ENCODE peak calls at places on chromosomes 13 and 19, in six cellular contexts. N is GM06990; H is cardiac muscle cell; O is Jurkat, Clone E6-1; T is adipocyte; R is fibroblast of villous mesenchyme. E is an unnamed sample.

GRCh38 chr19:37931941-37932655 is 25.1 kb downstream of the SIPA1L3 start:
- DNase-seq in N (peak; percentile 71), H (peak; percentile 63), O (no peak), T (peak; percentile 34), R (peak; percentile 34), E (no peak)

GRCh38 chr13:87954116-87954515 is 282.9 kb downstream of the SLITRK5 start:
- DNase-seq in N (no peak), H (peak; percentile 21), O (no peak), T (no peak), R (no peak), E (no peak)

GRCh38 chr13:22915442-22916082 is 265.2 kb upstream of the SGCG start:
- DNase-seq in N (peak; percentile 70), H (peak; percentile 71), O (peak; percentile 4), T (peak; percentile 49), R (peak; percentile 40), E (no peak)

GRCh38 chr13:83798731-83799130 is 83.5 kb downstream of the SLITRK1 start:
- DNase-seq in N (no peak), H (peak; percentile 12), O (no peak), T (peak; percentile 69), R (no peak), E (no peak)

GRCh38 chr13:72495681-72496080 is 231.7 kb downstream of the MZT1 start:
- DNase-seq in N (no peak), H (no peak), O (no peak), T (no peak), R (no peak), E (no peak)

GRCh38 chr19:43779820-43780219 is 953 bp downstream of the KCNN4 start:
- DNase-seq in N (no peak), H (no peak), O (peak; percentile 33), T (no peak), R (no peak), E (no peak)

GRCh38 chr13:33052446-33052845 is 36.2 kb downstream of the KL start:
- DNase-seq in N (no peak), H (peak; percentile 31), O (no peak), T (peak; percentile 75), R (peak; percentile 29), E (no peak)

GRCh38 chr13:114309086-114309485 is 5.2 kb upstream of the CHAMP1 start:
- DNase-seq in N (no peak), H (no peak), O (no peak), T (no peak), R (no peak), E (no peak)

GRCh38 chr19:35596366-35596999 is 10.5 kb downstream of the PMIS2 start:
- DNase-seq in N (peak; percentile 59), H (peak; percentile 10), O (peak; percentile 71), T (no peak), R (peak; percentile 7), E (no peak)

GRCh38 chr13:19150226-19150625 is 31.4 kb downstream of the TUBA3C start:
- DNase-seq in N (no peak), H (no peak), O (no peak), T (no peak), R (no peak), E (no peak)

GRCh38 chr13:49980266-49980665 is 16.6 kb upstream of the TRIM13 start:
- DNase-seq in N (no peak), H (peak; percentile 14), O (no peak), T (no peak), R (no peak), E (no peak)

GRCh38 chr19:32041681-32042292 is 303.6 kb upstream of the ZNF507 start:
- DNase-seq in N (no peak), H (peak; percentile 56), O (peak; percentile 36), T (peak; percentile 4), R (peak; percentile 30), E (no peak)

GRCh38 chr13:109989155-109989554 is 202.8 kb upstream of the IRS2 start:
- DNase-seq in N (no peak), H (peak; percentile 30), O (no peak), T (no peak), R (no peak), E (peak; percentile 37)

DNA sequence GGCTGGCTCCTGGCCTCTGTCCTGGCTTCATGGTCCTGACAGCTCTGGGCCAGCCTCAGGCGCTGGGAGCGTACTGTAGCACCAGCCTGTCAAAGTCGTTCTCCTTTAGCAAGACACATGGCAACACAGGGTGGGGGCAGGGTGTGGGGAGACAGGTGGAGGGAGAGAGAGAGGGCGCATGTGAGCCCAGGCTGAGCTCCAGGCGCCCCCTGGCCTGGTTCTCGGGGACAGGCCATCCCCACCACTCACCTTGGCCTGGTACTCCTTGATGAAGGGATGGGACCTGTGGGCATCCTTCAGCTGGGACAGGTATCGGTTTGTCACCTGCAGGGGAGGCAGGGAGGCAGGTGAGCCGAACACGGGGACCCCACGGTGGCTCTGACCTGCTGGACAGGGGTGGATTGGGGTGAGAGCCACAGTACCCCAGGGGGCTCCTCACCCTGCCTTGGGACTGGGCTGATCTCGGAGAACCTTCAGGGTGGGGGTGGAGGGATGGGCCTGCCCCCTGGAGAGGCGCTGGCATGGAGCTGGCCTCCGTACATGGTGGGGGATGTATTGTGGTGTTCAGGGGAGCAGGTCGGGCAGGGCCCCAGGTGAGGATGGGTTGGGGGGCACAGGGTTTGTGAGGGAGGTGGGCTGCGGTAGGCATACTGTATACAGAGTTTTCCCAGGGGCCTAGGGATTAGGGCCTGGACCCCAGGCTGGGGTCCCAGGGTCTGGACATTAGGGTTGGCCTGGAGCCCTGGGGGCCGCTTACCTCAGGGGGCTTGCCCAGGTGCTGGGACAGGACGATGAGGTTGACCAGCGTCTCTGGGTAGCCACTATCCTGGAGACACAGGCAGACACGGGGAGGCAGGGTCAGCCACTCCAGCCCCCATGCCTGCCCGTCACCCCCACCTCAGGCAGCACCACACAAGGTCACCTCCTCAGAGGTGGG is 3.9 kb upstream of the CERS1 start:
- DNase-seq in N (no peak), H (no peak), O (no peak), T (no peak), R (no peak), E (no peak)
- H3K4me3 ChIP-seq in N (no peak overlapping the region), H (no peak overlapping the region), O (no peak overlapping the region), T (no peak overlapping the region), R (no peak overlapping the region), E (no peak overlapping the region)

DNA sequence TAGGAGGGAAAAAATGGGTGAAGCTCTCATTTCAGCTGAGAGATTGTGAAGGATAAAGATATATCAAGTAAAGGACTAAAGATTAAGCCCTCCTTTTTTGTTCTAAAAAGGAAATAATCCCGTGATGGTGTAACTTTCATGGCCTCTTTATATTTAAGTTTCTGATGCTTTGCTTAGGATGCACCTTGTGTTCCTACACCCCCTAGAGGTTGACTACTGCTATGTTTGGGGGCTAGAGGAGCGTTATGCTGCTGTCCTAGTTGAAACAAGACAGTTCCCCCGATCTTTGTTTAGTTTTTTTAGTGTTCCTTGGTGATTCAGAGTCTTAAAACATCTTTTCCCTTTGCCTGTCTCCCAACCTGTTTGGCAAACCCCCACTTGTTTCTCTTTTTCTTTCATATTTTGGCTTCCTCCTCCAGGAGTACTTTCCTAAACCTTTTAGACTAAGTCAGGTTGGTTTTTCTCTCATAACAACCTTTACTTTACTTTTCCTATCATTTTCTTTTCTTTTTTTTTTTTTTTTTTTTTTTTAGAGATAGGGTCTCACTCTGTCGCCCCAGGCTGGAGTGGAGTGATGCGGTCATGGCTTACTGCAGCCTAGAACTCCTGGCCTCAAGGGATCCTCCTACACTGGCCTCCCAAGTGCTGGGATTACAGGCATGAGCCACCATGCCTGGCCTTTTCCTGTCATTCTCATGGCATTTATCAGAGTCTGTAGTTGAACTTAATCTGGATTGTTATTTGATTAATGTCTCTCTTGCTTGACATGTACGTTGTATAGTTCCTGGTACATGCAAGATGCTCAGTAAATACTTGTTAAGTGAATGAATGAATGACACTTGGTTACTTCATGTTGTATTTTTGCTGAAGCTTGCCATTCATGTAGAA is 2.8 kb downstream of the UBA2 start:
- DNase-seq in N (no peak), H (peak; percentile 68), O (peak; percentile 79), T (peak; percentile 59), R (peak; percentile 79), E (peak; percentile 6)
- H3K4me3 ChIP-seq in N (peak overlapping the region; percentile 9), H (no peak overlapping the region), O (no peak overlapping the region), T (peak overlapping the region; percentile 100), R (no peak overlapping the region), E (no peak overlapping the region)

DNA sequence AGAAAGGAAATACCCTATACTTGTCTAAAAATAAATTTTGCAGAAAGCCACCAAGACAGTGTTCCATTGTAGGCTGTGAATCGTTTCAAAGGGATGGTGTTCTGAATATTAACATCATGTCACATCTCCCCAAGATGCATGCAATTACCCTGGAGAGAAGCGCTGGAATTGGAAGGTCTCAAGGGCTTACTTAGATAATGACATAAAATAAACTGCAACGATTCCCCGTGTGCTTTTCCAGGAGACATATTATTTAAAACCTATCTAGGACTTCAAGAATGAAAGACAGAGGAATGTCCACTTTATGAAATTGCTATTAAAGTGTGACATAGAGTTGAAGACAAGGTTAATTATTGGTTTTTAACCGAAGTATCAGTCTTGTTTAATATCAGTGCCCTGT is 91.8 kb downstream of the EFNB2 start:
- DNase-seq in N (no peak), H (no peak), O (no peak), T (no peak), R (no peak), E (no peak)
- H3K4me3 ChIP-seq in N (no peak overlapping the region), H (no peak overlapping the region), O (no peak overlapping the region), T (no peak overlapping the region), R (no peak overlapping the region), E (no peak overlapping the region)

DNA sequence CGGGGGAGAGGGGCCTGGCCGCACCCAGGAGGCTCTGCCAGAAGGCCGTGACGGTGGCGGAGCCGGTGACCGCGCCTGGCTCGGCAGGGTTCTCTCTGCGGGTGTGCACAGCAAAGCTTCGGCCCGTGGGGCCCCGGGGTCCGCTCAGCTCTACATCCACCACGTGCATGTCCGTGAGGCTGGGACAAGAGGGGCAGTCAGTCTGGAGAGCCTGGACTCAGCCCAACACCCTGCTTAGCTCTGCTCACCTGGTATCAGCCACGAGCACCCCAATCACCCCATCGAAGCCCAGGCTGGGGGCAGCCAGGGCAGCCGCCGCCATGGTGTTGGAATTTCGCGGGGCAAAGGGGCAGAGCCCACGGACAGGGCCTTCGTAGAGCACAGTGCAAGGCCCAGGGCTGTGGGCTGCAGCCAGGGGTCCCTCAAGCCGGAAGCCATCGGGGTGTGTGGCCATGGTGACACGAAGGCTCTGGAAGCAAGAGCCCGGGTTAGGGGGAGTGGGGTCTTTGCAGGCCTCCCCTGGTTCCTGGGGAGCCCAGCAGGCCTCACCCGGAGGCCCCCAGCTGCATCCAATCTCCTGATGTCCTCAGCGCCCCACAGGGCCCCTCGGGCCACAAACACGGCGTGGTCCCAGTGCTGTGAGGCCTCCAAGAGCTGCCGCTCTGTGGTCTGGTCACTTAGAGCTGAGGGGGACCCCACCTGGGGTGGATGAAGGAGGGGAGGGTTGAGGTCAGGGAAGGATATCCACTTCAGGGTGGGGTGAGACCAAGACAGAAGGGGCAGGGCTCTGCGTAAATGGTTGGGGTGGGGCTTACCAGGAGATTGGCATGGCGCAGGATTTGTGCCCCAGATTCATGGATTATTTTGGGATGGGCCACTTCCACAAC is 1.4 kb downstream of the ASPDH start:
- DNase-seq in N (no peak), H (no peak), O (no peak), T (no peak), R (no peak), E (no peak)
- H3K4me3 ChIP-seq in N (peak overlapping the region; percentile 88), H (no peak overlapping the region), O (peak overlapping the region; percentile 78), T (peak overlapping the region; percentile 98), R (peak overlapping the region; percentile 95), E (peak overlapping the region; percentile 95)

DNA sequence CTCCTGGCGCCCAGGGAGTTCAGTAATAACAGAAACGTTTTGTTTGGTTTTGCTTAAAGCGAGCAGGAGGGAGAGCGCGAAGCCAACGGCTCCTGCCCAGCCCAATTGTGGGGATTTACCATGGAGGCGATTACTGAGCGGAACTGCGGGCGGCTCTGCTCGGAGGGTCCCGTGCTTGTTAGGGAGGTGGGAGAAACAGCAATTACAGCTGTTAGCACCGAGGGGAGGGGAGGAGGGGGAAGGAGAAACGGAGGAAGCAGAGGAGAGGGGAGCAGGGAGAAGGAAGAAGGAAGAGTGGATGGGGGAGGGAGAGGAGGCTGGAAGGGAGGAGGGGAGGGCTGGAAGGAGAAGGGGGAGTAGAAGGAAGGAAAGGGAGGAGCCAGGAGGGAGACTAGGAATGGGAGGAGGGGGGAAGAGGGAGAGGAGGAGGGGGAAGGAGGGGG is 7.7 kb upstream of the ONECUT3 start:
- DNase-seq in N (no peak), H (peak; percentile 33), O (no peak), T (no peak), R (no peak), E (no peak)
- H3K4me3 ChIP-seq in N (no peak overlapping the region), H (no peak overlapping the region), O (no peak overlapping the region), T (no peak overlapping the region), R (no peak overlapping the region), E (no peak overlapping the region)